ENCODE peak calls at places on chromosomes 4 and X, in four cellular contexts. P, W, T and V are unnamed samples.

GRCh38 chr4:168830777-168831512 is 179.1 kb downstream of the CBR4 start:
- DNase-seq in W (no peak), P (no peak), T (no peak), V (peak; percentile 35)

GRCh38 chr4:133151681-133152329 is 2.7 kb downstream of the PCDH10 start:
- DNase-seq in P (peak; percentile 74), T (peak; percentile 9), W (no peak), V (no peak)

GRCh38 chr4:8525383-8526120 is 54.6 kb upstream of the GPR78 start:
- DNase-seq in T (no peak), P (peak; percentile 87), W (no peak), V (no peak)

GRCh38 chrX:17527135-17527701 is 152.2 kb downstream of the NHS start:
- DNase-seq in W (peak; percentile 26), T (no peak), P (peak; percentile 34), V (peak; percentile 11)

GRCh38 chrX:68287419-68287818 is 145.9 kb downstream of the OPHN1 start:
- DNase-seq in T (no peak), W (no peak), P (no peak), V (no peak)

GRCh38 chrX:134933248-134933647 is 57.5 kb upstream of the SMIM10 start:
- DNase-seq in T (no peak), P (no peak), W (no peak), V (no peak)

GRCh38 chr4:658681-659667 is 15.1 kb downstream of the ATP5ME start:
- DNase-seq in W (no peak), T (no peak), P (peak; percentile 82), V (no peak)

GRCh38 chr4:48877827-48878535 is 28.6 kb downstream of the OCIAD2 start:
- DNase-seq in P (peak; percentile 15), W (no peak), T (no peak), V (peak; percentile 14)

GRCh38 chr4:169314906-169315305 is 44.1 kb upstream of the SH3RF1 start:
- DNase-seq in P (no peak), T (peak; percentile 81), W (peak; percentile 51), V (peak; percentile 77)

GRCh38 chr4:124745988-124746801 is 33.7 kb upstream of the ANKRD50 start:
- DNase-seq in T (peak; percentile 18), W (no peak), P (no peak), V (no peak)

GRCh38 chr4:73735231-73735630 is 5.1 kb upstream of the CXCL8 start:
- DNase-seq in P (no peak), W (no peak), T (no peak), V (peak; percentile 86)

GRCh38 chr4:56613101-56613862 is 67.8 kb downstream of the HOPX start:
- DNase-seq in P (peak; percentile 83), T (peak; percentile 56), W (no peak), V (peak; percentile 41)

GRCh38 chr4:23855912-23856605 is 33.8 kb downstream of the PPARGC1A start:
- DNase-seq in T (peak; percentile 21), W (no peak), P (no peak), V (no peak)

GRCh38 chr4:176782794-176783193 is 9.9 kb downstream of the VEGFC start:
- DNase-seq in T (no peak), P (no peak), W (no peak), V (no peak)

GRCh38 chrX:48617542-48618340 is 20.4 kb downstream of the WDR13 start:
- DNase-seq in T (peak; percentile 18), W (no peak), P (no peak), V (no peak)

GRCh38 chr4:181957088-181957487 is 286.1 kb upstream of the TENM3 start:
- DNase-seq in W (no peak), T (peak; percentile 81), P (no peak), V (no peak)

GRCh38 chr4:181959121-181959520 is 284.1 kb upstream of the TENM3 start:
- DNase-seq in T (peak; percentile 93), W (no peak), P (no peak), V (peak; percentile 15)

GRCh38 chr4:181960384-181960783 is 282.8 kb upstream of the TENM3 start:
- DNase-seq in W (no peak), T (no peak), P (no peak), V (no peak)

GRCh38 chr4:181956502-181956901 is 286.7 kb upstream of the TENM3 start:
- DNase-seq in T (no peak), P (no peak), W (no peak), V (no peak)

DNA sequence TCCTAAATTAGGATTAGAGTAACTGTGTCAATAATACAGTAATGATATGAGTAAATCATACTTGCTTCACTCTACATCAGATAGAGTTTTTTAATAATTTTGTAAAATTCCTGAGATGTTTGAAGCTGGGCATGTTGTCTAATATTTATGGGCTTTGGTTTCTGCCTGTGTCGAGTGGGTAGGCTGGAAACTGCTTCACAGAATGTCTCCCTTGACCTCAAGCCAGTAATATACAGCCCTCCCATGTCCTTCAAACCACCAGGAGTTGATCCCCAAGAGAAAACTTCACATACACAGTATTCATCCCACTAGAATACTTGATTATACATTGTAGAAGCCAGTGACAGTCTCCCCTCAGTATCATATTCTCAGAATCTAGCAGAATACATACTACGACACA is 284.8 kb upstream of the TENM3 start:
- DNase-seq in T (peak; percentile 32), W (no peak), P (no peak), V (no peak)
- H3K27ac ChIP-seq in T (peak overlapping the region; percentile 61), W (no peak overlapping the region), P (peak overlapping the region; percentile 74), V (no peak overlapping the region)

DNA sequence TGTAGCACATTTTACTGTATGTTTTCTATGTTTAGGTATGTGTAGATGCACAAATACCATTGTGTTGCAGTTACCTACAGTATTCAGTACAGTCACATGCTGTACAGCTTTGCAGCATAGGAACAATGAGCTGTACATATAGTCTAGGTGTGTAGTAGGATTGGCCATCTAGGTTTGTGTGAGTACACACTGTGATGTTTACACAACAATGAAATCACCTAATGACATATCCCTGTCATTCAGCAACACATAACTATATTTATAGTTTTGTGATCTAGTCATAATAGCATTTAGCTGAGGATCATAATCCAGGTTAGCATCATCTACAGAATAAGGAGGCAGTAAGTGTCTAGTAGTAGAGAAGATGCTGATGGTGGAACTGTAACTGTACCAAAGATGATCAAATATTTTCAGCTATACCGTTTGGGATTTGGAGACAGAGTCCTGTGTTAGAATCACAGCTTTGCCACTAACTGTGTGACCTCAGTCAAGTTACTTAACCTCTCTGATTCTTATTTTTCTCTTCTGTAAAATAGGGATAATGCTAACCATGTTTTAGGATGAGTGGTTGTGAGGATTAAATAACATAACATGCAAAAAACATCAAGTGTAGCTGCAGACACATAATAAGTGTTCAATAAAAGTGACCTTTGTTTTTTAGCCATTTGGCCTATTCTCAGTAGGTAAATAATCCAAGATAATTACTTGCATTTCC is 73.3 kb downstream of the LIMCH1 start:
- DNase-seq in W (no peak), T (no peak), P (peak; percentile 23), V (peak; percentile 65)
- H3K27ac ChIP-seq in W (peak overlapping the region; percentile 44), T (no peak overlapping the region), P (no peak overlapping the region), V (peak overlapping the region; percentile 79)

DNA sequence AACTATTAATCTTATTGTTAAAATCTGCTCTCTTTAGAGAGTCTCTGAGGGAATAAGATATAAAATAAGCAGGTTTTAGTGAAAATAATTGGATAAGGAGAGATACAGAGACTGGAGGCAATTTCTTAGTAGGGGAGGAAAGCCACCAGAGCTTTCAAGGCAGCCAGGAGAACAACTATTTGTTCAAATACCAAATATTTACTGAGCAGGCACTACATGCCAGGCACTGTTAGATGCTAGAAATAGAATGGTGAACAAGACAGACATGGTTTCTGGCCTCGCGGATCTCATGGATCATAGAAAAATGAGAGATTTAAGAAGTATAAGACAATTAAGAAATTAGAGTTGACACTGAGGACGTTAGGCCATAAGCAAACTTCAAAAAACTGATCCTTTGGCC is 397.8 kb downstream of the SMARCA1 start:
- DNase-seq in W (no peak), T (no peak), P (no peak), V (no peak)
- H3K27ac ChIP-seq in W (no peak overlapping the region), T (no peak overlapping the region), P (no peak overlapping the region), V (no peak overlapping the region)

GRCh38 chr4:131258361-131258760 is 1890.7 kb upstream of the PCDH10 start:
- DNase-seq in W (no peak), P (no peak), T (no peak), V (no peak)
- H3K27ac ChIP-seq in W (no peak overlapping the region), P (no peak overlapping the region), T (no peak overlapping the region), V (no peak overlapping the region)

GRCh38 chr4:143403551-143403816 is 66.8 kb downstream of the GAB1 start:
- DNase-seq in W (no peak), T (no peak), P (no peak), V (no peak)
- H3K27ac ChIP-seq in W (peak overlapping the region; percentile 94), T (no peak overlapping the region), P (no peak overlapping the region), V (no peak overlapping the region)

GRCh38 chr4:27366424-27366823 is 505.8 kb downstream of the STIM2 start:
- DNase-seq in W (no peak), P (no peak), T (no peak), V (peak; percentile 72)
- H3K27ac ChIP-seq in W (no peak overlapping the region), P (no peak overlapping the region), T (no peak overlapping the region), V (no peak overlapping the region)

GRCh38 chrX:154516655-154517100 is 646 bp upstream of the FAM3A start:
- DNase-seq in P (peak; percentile 58), T (no peak), W (no peak), V (no peak)
- H3K27ac ChIP-seq in P (peak overlapping the region; percentile 79), T (peak overlapping the region; percentile 63), W (peak overlapping the region; percentile 87), V (no peak overlapping the region)

GRCh38 chr4:159503243-159503642 is 400.4 kb downstream of the RAPGEF2 start:
- DNase-seq in T (no peak), P (no peak), W (no peak), V (peak; percentile 3)

GRCh38 chr4:159508917-159509500 is 406.1 kb downstream of the RAPGEF2 start:
- DNase-seq in W (no peak), T (peak; percentile 85), P (peak; percentile 52), V (peak; percentile 49)

GRCh38 chr4:159504634-159505033 is 401.8 kb downstream of the RAPGEF2 start:
- DNase-seq in W (no peak), T (peak; percentile 58), P (peak; percentile 46), V (no peak)

GRCh38 chr4:159506801-159507517 is 404.1 kb downstream of the RAPGEF2 start:
- DNase-seq in T (no peak), W (no peak), P (no peak), V (no peak)

GRCh38 chr4:159505275-159505975 is 402.5 kb downstream of the RAPGEF2 start:
- DNase-seq in T (no peak), W (no peak), P (no peak), V (no peak)
- H3K27ac ChIP-seq in T (no peak overlapping the region), W (no peak overlapping the region), P (no peak overlapping the region), V (no peak overlapping the region)